ENCODE peak calls at places on chromosomes 16 and 17, in eight cellular contexts. W, M, Y, B, V, O, D and E are unnamed samples. For H3K4me1 and H3K27me3, the result is how much of the 10 kb centered on the place peaks cover.

GRCh38 chr17:52143536-52143935 is 15.0 kb downstream of the CA10 start:
- DNase-seq in W (no peak), M (no peak), Y (no peak), B (no peak), V (no peak), O (no peak), D (no peak), E (no peak)

GRCh38 chr17:57970706-57971105 is 15.5 kb upstream of the CUEDC1 start:
- DNase-seq in W (no peak), M (no peak), Y (peak), B (no peak), V (no peak), O (no peak), D (no peak), E (no peak)

GRCh38 chr17:10673318-10673717 is 16.2 kb upstream of the MYH3 start:
- DNase-seq in W (no peak), M (no peak), Y (no peak), B (no peak), V (no peak), O (no peak), D (no peak), E (no peak)

GRCh38 chr17:75240394-75241142 is 20.8 kb downstream of the GGA3 start:
- DNase-seq in W (peak), M (no peak), Y (peak), B (no peak), V (no peak), O (no peak), D (no peak), E (no peak)

GRCh38 chr16:27408012-27408601 is 6.1 kb downstream of the IL21R start:
- DNase-seq in W (peak), M (no peak), Y (peak), B (no peak), V (no peak), O (no peak), D (no peak), E (peak)

GRCh38 chr16:8877894-8878522 is 4.1 kb upstream of the LITAFD start:
- DNase-seq in W (no peak), M (no peak), Y (no peak), B (no peak), V (no peak), O (no peak), D (no peak), E (peak)

GRCh38 chr16:30786936-30787612 is at the start of gene ZNF629:
- DNase-seq in W (peak), M (peak), Y (peak), B (no peak), V (peak), O (peak), D (peak), E (peak)

GRCh38 chr17:1455291-1455747 is 713 bp downstream of the CRK start:
- DNase-seq in W (peak), M (peak), Y (peak), B (peak), V (no peak), O (peak), D (peak), E (peak)

GRCh38 chr16:24270721-24271120 is 14.6 kb downstream of the CACNG3 start:
- DNase-seq in W (no peak), M (no peak), Y (no peak), B (no peak), V (no peak), O (no peak), D (no peak), E (no peak)

DNA sequence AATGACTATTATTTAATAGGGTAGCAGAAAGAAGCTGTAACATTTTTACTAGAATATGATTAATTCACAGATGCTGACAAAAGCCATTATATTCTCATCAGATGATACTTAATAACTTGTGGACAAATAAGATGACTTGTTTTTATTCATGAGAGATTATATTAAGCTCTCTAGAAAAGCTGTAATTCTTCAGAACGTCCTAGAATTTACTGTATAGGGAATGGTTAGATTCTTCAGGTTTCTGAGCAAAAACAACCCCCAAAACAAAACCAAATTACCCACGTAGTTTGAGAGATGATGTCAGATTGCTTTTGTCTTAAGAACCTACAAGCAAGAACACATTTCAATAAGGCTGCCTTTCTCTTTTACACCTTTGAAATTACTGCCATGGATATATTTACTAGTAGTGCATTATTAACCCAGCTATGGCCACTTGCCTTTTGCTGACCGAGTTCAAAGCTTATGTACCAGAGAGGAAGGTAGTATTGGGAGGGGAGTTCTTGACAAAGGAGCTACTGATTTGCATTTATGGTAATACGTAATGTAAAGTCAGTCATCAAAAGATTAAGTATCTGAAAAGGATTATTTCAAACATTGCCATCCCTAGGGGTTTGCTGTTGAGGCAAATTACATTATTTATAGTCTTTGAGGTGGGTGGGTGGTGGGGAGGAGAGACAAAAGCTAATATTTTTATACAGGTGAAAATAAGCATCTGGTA is 51.7 kb downstream of the NLK start:
- DNase-seq in W (no peak), M (no peak), Y (no peak), B (no peak), V (no peak), O (no peak), D (no peak), E (no peak)
- H3K27ac ChIP-seq in W (no peak), M (no peak), Y (no peak), B (no peak), V (no peak), O (no peak), D (no peak), E (no peak)

GRCh38 chr16:76818611-76819181 is 372.3 kb upstream of the MON1B start:
- DNase-seq in W (no peak), M (no peak), Y (no peak), B (no peak), V (no peak), O (no peak), D (no peak), E (no peak)
- H3K4me1 ChIP-seq in W (under half), M (under half), Y (under half), B (under half), V (under half), O (under half), D (under half), E (under half)

GRCh38 chr17:47852113-47852949 is 1.4 kb upstream of the SP6 start:
- DNase-seq in W (no peak), M (no peak), Y (no peak), B (no peak), V (no peak), O (no peak), D (no peak), E (no peak)

GRCh38 chr17:47856830-47857229 is 5.9 kb upstream of the SP6 start:
- DNase-seq in W (no peak), M (no peak), Y (no peak), B (no peak), V (no peak), O (no peak), D (no peak), E (no peak)

GRCh38 chr17:47853616-47854015 is 2.7 kb upstream of the SP6 start:
- DNase-seq in W (no peak), M (no peak), Y (no peak), B (no peak), V (no peak), O (no peak), D (no peak), E (no peak)

GRCh38 chr17:47857551-47858410 is 6.8 kb upstream of the SP6 start:
- DNase-seq in W (no peak), M (no peak), Y (no peak), B (no peak), V (no peak), O (no peak), D (no peak), E (no peak)

GRCh38 chr17:47855737-47856136 is 4.8 kb upstream of the SP6 start:
- DNase-seq in W (no peak), M (no peak), Y (no peak), B (no peak), V (no peak), O (no peak), D (no peak), E (no peak)
- H3K27me3 ChIP-seq in W (under half), M (under half), Y (half or more), B (under half), V (under half), O (under half), D (under half), E (half or more)

DNA sequence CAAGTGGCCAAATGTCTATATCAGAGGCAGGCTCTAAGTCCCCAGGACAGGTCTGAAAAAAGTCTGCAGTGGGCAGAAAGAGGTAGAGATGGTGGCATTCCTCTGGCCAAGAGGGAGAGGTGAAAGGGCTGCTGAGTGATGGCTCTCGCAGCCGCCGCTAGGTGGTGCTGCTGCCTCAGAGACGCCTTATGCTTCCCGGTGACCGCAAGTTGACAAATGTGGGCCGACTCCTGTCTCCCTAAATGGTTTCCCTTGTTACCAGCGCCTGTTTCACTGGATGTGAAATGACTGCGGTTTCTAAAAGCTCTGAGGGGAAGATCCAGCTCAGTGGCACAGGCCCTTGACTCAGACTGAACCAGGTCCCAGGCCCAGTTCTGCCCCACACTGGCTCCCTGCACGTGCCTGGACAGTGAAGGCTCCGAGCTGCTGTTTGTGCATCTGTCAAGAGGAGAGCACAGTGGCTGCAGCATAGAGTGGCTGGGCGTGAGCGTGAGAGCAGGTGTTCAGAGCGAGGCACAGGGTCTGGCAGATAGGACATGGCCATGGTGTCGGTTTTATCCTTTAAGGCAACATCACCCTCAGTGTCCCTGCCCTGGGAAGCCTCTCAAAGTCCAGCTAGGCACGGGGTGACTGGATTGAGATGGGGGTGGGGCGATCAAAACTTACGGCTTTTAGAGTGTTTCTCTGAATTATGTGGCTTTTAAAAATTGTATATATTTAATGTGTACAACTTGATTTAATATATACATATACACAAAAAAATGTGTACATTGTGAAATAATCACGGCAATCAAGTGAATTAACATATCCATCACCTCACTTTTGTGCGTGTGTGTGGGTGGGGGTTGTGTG is 19.9 kb downstream of the CLEC16A start:
- DNase-seq in W (peak), M (peak), Y (peak), B (peak), V (peak), O (peak), D (peak), E (peak)
- H3K27ac ChIP-seq in W (peak), M (peak), Y (peak), B (no peak), V (no peak), O (no peak), D (peak), E (no peak)

GRCh38 chr16:85579199-85579598 is 33.9 kb upstream of the GSE1 start:
- DNase-seq in W (no peak), M (no peak), Y (no peak), B (no peak), V (no peak), O (no peak), D (no peak), E (no peak)
- H3K4me1 ChIP-seq in W (under half), M (under half), Y (under half), B (under half), V (under half), O (half or more), D (under half), E (under half)